ENCODE peak calls at places on chromosomes 11 and 22, in five cellular contexts. One of them, this sample, is unnamed.

GRCh38 chr11:31450841-31451240 is 58.6 kb downstream of the IMMP1L start:
- DNase-seq in HCT116: no peak
- DNase-seq in IMR-90: no peak
- DNase-seq in CD4-positive, alpha-beta T cell: no peak
- DNase-seq in LoVo: no peak
- DNase-seq in this sample: no peak

GRCh38 chr11:116787786-116788486 is at the start of gene ZPR1:
- DNase-seq in LoVo: peak
- DNase-seq in CD4-positive, alpha-beta T cell: peak
- DNase-seq in HCT116: peak
- DNase-seq in IMR-90: peak
- DNase-seq in this sample: peak

GRCh38 chr11:8839957-8840945 is 70.7 kb upstream of the AKIP1 start:
- DNase-seq in IMR-90: peak
- DNase-seq in CD4-positive, alpha-beta T cell: no peak
- DNase-seq in LoVo: no peak
- DNase-seq in HCT116: no peak
- DNase-seq in this sample: peak

GRCh38 chr22:23113847-23114720 is 27.7 kb downstream of the RSPH14 start:
- DNase-seq in HCT116: no peak
- DNase-seq in LoVo: no peak
- DNase-seq in CD4-positive, alpha-beta T cell: no peak
- DNase-seq in IMR-90: no peak
- DNase-seq in this sample: no peak

GRCh38 chr11:95088946-95089619 is 563 bp upstream of the ENDOD1 start:
- DNase-seq in IMR-90: no peak
- DNase-seq in CD4-positive, alpha-beta T cell: no peak
- DNase-seq in HCT116: no peak
- DNase-seq in LoVo: no peak
- DNase-seq in this sample: no peak

GRCh38 chr22:19488884-19489843 is 9.4 kb downstream of the CDC45 start:
- DNase-seq in HCT116: no peak
- DNase-seq in IMR-90: peak
- DNase-seq in LoVo: no peak
- DNase-seq in CD4-positive, alpha-beta T cell: no peak
- DNase-seq in this sample: peak

GRCh38 chr11:69962152-69962551 is 116.0 kb upstream of the ANO1 start:
- DNase-seq in IMR-90: peak
- DNase-seq in CD4-positive, alpha-beta T cell: no peak
- DNase-seq in HCT116: peak
- DNase-seq in LoVo: peak
- DNase-seq in this sample: peak

GRCh38 chr22:28923826-28924732 is 40.7 kb downstream of the ZNRF3 start:
- DNase-seq in HCT116: peak
- DNase-seq in LoVo: peak
- DNase-seq in IMR-90: no peak
- DNase-seq in CD4-positive, alpha-beta T cell: no peak
- DNase-seq in this sample: no peak

GRCh38 chr11:111923951-111924350 is 5.2 kb downstream of the C11orf52 start:
- DNase-seq in IMR-90: no peak
- DNase-seq in CD4-positive, alpha-beta T cell: no peak
- DNase-seq in HCT116: no peak
- DNase-seq in LoVo: no peak
- DNase-seq in this sample: peak

GRCh38 chr11:123616505-123617198 is 37.8 kb downstream of the SCN3B start:
- DNase-seq in IMR-90: peak
- DNase-seq in HCT116: no peak
- DNase-seq in CD4-positive, alpha-beta T cell: no peak
- DNase-seq in LoVo: no peak
- DNase-seq in this sample: peak

GRCh38 chr11:1129666-1130160 is 28.0 kb upstream of the MUC5AC start:
- DNase-seq in IMR-90: no peak
- DNase-seq in CD4-positive, alpha-beta T cell: no peak
- DNase-seq in LoVo: no peak
- DNase-seq in HCT116: no peak
- DNase-seq in this sample: no peak

GRCh38 chr11:3865388-3866193 is 10.1 kb downstream of the STIM1 start:
- DNase-seq in HCT116: no peak
- DNase-seq in CD4-positive, alpha-beta T cell: no peak
- DNase-seq in LoVo: no peak
- DNase-seq in IMR-90: peak
- DNase-seq in this sample: peak

GRCh38 chr11:77547863-77548551 is 41.7 kb upstream of the AQP11 start:
- DNase-seq in HCT116: peak
- DNase-seq in IMR-90: peak
- DNase-seq in LoVo: peak
- DNase-seq in CD4-positive, alpha-beta T cell: peak
- DNase-seq in this sample: peak

GRCh38 chr22:27879923-27880322 is 39.1 kb downstream of the PITPNB start:
- DNase-seq in CD4-positive, alpha-beta T cell: no peak
- DNase-seq in LoVo: no peak
- DNase-seq in HCT116: peak
- DNase-seq in IMR-90: peak
- DNase-seq in this sample: peak

GRCh38 chr22:36741968-36742367 is 34.0 kb downstream of the IFT27 start:
- DNase-seq in HCT116: no peak
- DNase-seq in CD4-positive, alpha-beta T cell: no peak
- DNase-seq in LoVo: no peak
- DNase-seq in IMR-90: no peak
- DNase-seq in this sample: no peak

GRCh38 chr11:47331454-47332302 is 20.8 kb downstream of the MYBPC3 start:
- DNase-seq in IMR-90: no peak
- DNase-seq in LoVo: no peak
- DNase-seq in CD4-positive, alpha-beta T cell: no peak
- DNase-seq in HCT116: no peak
- DNase-seq in this sample: no peak

GRCh38 chr22:37982938-37983859 is 1.2 kb downstream of the SOX10 start:
- DNase-seq in LoVo: no peak
- DNase-seq in HCT116: no peak
- DNase-seq in IMR-90: no peak
- DNase-seq in CD4-positive, alpha-beta T cell: no peak
- DNase-seq in this sample: no peak

GRCh38 chr11:63445720-63446119 is 45.2 kb downstream of the PLAAT5 start:
- DNase-seq in CD4-positive, alpha-beta T cell: no peak
- DNase-seq in IMR-90: peak
- DNase-seq in LoVo: no peak
- DNase-seq in HCT116: no peak
- DNase-seq in this sample: peak

GRCh38 chr11:2663915-2664314 is 35.9 kb downstream of the KCNQ1OT1 start:
- DNase-seq in LoVo: no peak
- DNase-seq in CD4-positive, alpha-beta T cell: no peak
- DNase-seq in HCT116: no peak
- DNase-seq in IMR-90: no peak
- DNase-seq in this sample: no peak

GRCh38 chr11:129374081-129374992 is 1.3 kb upstream of the BARX2 start:
- DNase-seq in CD4-positive, alpha-beta T cell: no peak
- DNase-seq in LoVo: no peak
- DNase-seq in HCT116: no peak
- DNase-seq in IMR-90: no peak
- DNase-seq in this sample: no peak

GRCh38 chr22:40666151-40666848 is 13.0 kb upstream of the MCHR1 start:
- DNase-seq in HCT116: no peak
- DNase-seq in CD4-positive, alpha-beta T cell: no peak
- DNase-seq in IMR-90: peak
- DNase-seq in LoVo: no peak
- DNase-seq in this sample: peak

GRCh38 chr22:44180706-44181032 is at the start of gene PARVG:
- DNase-seq in HCT116: no peak
- DNase-seq in LoVo: no peak
- DNase-seq in IMR-90: no peak
- DNase-seq in CD4-positive, alpha-beta T cell: no peak
- DNase-seq in this sample: no peak

This sample was measured in EH.